ENCODE peak calls at places on chromosomes 1 and 21, in ten cellular contexts. Z, P, R, L, F, X, K, S, V and H are unnamed samples.

GRCh38 chr1:225508538-225509375 is 80.9 kb upstream of the LBR start:
- DNase-seq in L (peak; percentile 55), P (no peak), S (peak; percentile 33), Z (no peak), K (peak; percentile 98), R (no peak), F (peak; percentile 66), X (no peak), V (peak; percentile 33), H (no peak)

GRCh38 chr1:68225781-68226180 is 6.5 kb downstream of the WLS start:
- DNase-seq in Z (no peak), V (no peak), S (no peak), L (no peak), F (no peak), K (no peak), P (no peak), X (no peak), R (no peak), H (no peak)

GRCh38 chr21:36694041-36694515 is 4.8 kb upstream of the SIM2 start:
- DNase-seq in X (no peak), K (no peak), L (no peak), P (no peak), R (no peak), V (no peak), S (no peak), F (no peak), Z (no peak), H (no peak)

GRCh38 chr1:17201201-17202021 is 3.5 kb upstream of the PADI1 start:
- DNase-seq in V (no peak), Z (no peak), R (no peak), X (peak; percentile 30), K (no peak), P (peak; percentile 31), S (no peak), F (no peak), L (no peak), H (peak; percentile 7)

GRCh38 chr1:232669981-232670763 is 40.2 kb upstream of the SIPA1L2 start:
- DNase-seq in Z (no peak), L (no peak), X (no peak), S (no peak), F (no peak), P (no peak), V (no peak), K (no peak), R (no peak), H (no peak)

GRCh38 chr1:30668546-30669327 is 54.6 kb downstream of the MATN1 start:
- DNase-seq in V (no peak), R (no peak), S (no peak), P (no peak), X (no peak), F (no peak), Z (no peak), L (no peak), K (no peak), H (no peak)

GRCh38 chr1:158685068-158685467 is 1.4 kb downstream of the SPTA1 start:
- DNase-seq in S (no peak), R (no peak), F (no peak), V (no peak), K (no peak), Z (no peak), L (no peak), P (no peak), X (no peak), H (no peak)

GRCh38 chr1:150474869-150475268 is 12.3 kb upstream of the TARS2 start:
- DNase-seq in F (no peak), X (no peak), S (no peak), R (no peak), L (no peak), K (no peak), V (no peak), Z (no peak), P (no peak), H (no peak)

GRCh38 chr1:202638019-202638887 is 72.0 kb downstream of the SYT2 start:
- DNase-seq in R (no peak), Z (no peak), K (no peak), V (no peak), X (no peak), S (no peak), F (no peak), L (no peak), P (no peak), H (no peak)

GRCh38 chr1:193241132-193241827 is 54.9 kb upstream of the B3GALT2 start:
- DNase-seq in P (peak; percentile 64), F (no peak), X (no peak), R (no peak), V (no peak), K (no peak), Z (no peak), S (no peak), L (no peak), H (no peak)

GRCh38 chr1:155834296-155834926 is 22.6 kb downstream of the GON4L start:
- DNase-seq in P (peak; percentile 27), K (no peak), L (no peak), Z (no peak), R (no peak), F (no peak), S (no peak), V (no peak), X (no peak), H (no peak)

GRCh38 chr1:208170252-208170651 is 73.9 kb downstream of the PLXNA2 start:
- DNase-seq in L (no peak), S (no peak), R (no peak), K (no peak), P (no peak), Z (no peak), F (peak; percentile 70), V (peak; percentile 65), X (no peak), H (no peak)

GRCh38 chr21:32350211-32350980 is 42.4 kb downstream of the URB1 start:
- DNase-seq in R (no peak), S (no peak), F (no peak), K (no peak), L (no peak), V (no peak), Z (no peak), X (no peak), P (no peak), H (no peak)
- H3K36me3 ChIP-seq in R (peaks cover 100% of the 10 kb centered on the region), S (peaks cover 97% of the 10 kb centered on the region), F (peaks cover 100% of the 10 kb centered on the region), K (peaks cover 94% of the 10 kb centered on the region), L (peaks cover 2% of the 10 kb centered on the region), V (peaks cover 99% of the 10 kb centered on the region), Z (peaks cover 64% of the 10 kb centered on the region), X (peaks cover 99% of the 10 kb centered on the region), P (peaks cover 96% of the 10 kb centered on the region), H (peaks cover 98% of the 10 kb centered on the region)

GRCh38 chr1:248752119-248752931 is 3.2 kb downstream of the LYPD8 start:
- DNase-seq in K (no peak), P (peak; percentile 20), S (no peak), F (no peak), R (no peak), L (no peak), X (peak; percentile 12), V (no peak), Z (no peak), H (no peak)
- H3K9me3 ChIP-seq in K (peaks cover 4% of the 10 kb centered on the region), P (no peaks in the 10 kb centered on the region), S (no peaks in the 10 kb centered on the region), F (no peaks in the 10 kb centered on the region), R (no peaks in the 10 kb centered on the region), L (no peaks in the 10 kb centered on the region), X (no peaks in the 10 kb centered on the region), V (no peaks in the 10 kb centered on the region), Z (no peaks in the 10 kb centered on the region), H (no peaks in the 10 kb centered on the region)

GRCh38 chr1:90561926-90562325 is 155.2 kb downstream of the BARHL2 start:
- DNase-seq in S (no peak), P (no peak), K (no peak), V (no peak), Z (no peak), R (no peak), X (no peak), F (no peak), L (no peak), H (no peak)
- H3K4me3 ChIP-seq in S (no peak overlapping the region), P (no peak overlapping the region), K (no peak overlapping the region), V (no peak overlapping the region), Z (no peak overlapping the region), R (no peak overlapping the region), X (no peak overlapping the region), F (no peak overlapping the region), L (no peak overlapping the region), H (no peak overlapping the region)

DNA sequence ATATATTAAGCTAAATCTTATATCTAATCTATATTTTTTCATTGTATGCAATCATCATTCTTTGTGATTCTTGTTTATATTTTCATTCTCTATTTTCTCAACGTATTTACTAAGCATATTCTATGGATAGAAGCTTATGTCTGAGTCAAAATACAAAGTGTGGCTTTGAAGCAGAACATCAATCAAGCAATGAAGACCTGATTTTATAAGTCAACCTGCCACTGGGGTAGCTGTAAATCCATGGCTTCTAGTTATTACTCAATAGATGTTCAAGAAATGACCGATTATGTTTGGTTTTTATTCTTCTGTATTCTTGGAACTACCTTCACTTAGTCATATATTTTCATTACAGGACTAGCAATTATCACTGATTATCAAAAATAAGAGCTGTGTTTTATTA is 20.5 kb upstream of the PTGS2 start:
- DNase-seq in L (no peak), Z (no peak), X (no peak), V (no peak), S (no peak), P (no peak), R (no peak), K (no peak), F (no peak), H (no peak)
- H3K36me3 ChIP-seq in L (no peaks in the 10 kb centered on the region), Z (no peaks in the 10 kb centered on the region), X (no peaks in the 10 kb centered on the region), V (no peaks in the 10 kb centered on the region), S (no peaks in the 10 kb centered on the region), P (no peaks in the 10 kb centered on the region), R (no peaks in the 10 kb centered on the region), K (no peaks in the 10 kb centered on the region), F (no peaks in the 10 kb centered on the region), H (no peaks in the 10 kb centered on the region)

GRCh38 chr1:247037483-247038320 is 29.8 kb upstream of the ZNF695 start:
- DNase-seq in S (no peak), F (no peak), L (no peak), V (no peak), R (no peak), Z (no peak), K (no peak), X (no peak), P (no peak), H (no peak)
- H3K9me3 ChIP-seq in S (peaks cover 61% of the 10 kb centered on the region), F (no peaks in the 10 kb centered on the region), L (peaks cover 27% of the 10 kb centered on the region), V (peaks cover 95% of the 10 kb centered on the region), R (peaks cover 49% of the 10 kb centered on the region), Z (peaks cover 39% of the 10 kb centered on the region), K (peaks cover 78% of the 10 kb centered on the region), X (peaks cover 26% of the 10 kb centered on the region), P (peaks cover 96% of the 10 kb centered on the region), H (peaks cover 51% of the 10 kb centered on the region)